ENCODE peak calls at places on chromosomes 11 and 22, in ten cellular contexts. L is dorsolateral prefrontal cortex, R is astrocyte, E is coronary artery, M is sigmoid colon, X is fibroblast of mammary gland, O is body of pancreas, B is kidney epithelial cell, F is HCT116, W is HFF-Myc. A is an unnamed sample.

GRCh38 chr11:43434893-43435292 is 76.2 kb downstream of the TTC17 start:
- DNase-seq in L (no peak), R (no peak), E (no peak), M (no peak), X (no peak), O (no peak), B (no peak), F (no peak), W (no peak), A (no peak)

GRCh38 chr11:73995731-73996130 is 13.1 kb upstream of the UCP2 start:
- DNase-seq in L (no peak), R (no peak), E (no peak), M (no peak), X (no peak), O (no peak), B (no peak), F (no peak), W (no peak), A (no peak)

GRCh38 chr11:125262825-125263218 is 98.3 kb downstream of the PKNOX2 start:
- DNase-seq in L (no peak), R (peak; percentile 32), E (no peak), M (no peak), X (no peak), O (no peak), B (no peak), F (no peak), W (no peak), A (no peak)

GRCh38 chr22:49789289-49790141 is 38.2 kb downstream of the BRD1 start:
- DNase-seq in L (no peak), R (no peak), E (no peak), M (no peak), X (peak; percentile 55), O (no peak), B (no peak), F (no peak), W (no peak), A (no peak)

GRCh38 chr11:10181811-10182210 is 112.2 kb downstream of the SBF2 start:
- DNase-seq in L (no peak), R (peak; percentile 39), E (no peak), M (no peak), X (peak; percentile 59), O (no peak), B (peak; percentile 16), F (peak; percentile 26), W (peak; percentile 21), A (peak; percentile 4)

GRCh38 chr22:22593964-22594656 is 35.0 kb upstream of the PRAME start:
- DNase-seq in L (peak; percentile 16), R (no peak), E (no peak), M (no peak), X (peak; percentile 62), O (peak; percentile 45), B (no peak), F (peak; percentile 48), W (no peak), A (peak; percentile 15)

GRCh38 chr11:27218498-27219038 is 144.4 kb downstream of the CCDC34 start:
- DNase-seq in L (no peak), R (peak; percentile 99), E (no peak), M (no peak), X (peak; percentile 96), O (no peak), B (no peak), F (no peak), W (peak; percentile 41), A (no peak)

GRCh38 chr22:19626666-19627065 is 87.6 kb upstream of the SEPTIN5 start:
- DNase-seq in L (no peak), R (no peak), E (no peak), M (peak; percentile 21), X (no peak), O (no peak), B (no peak), F (no peak), W (no peak), A (no peak)

GRCh38 chr22:36329217-36330078 is 58.3 kb downstream of the MYH9 start:
- DNase-seq in L (peak; percentile 54), R (peak; percentile 98), E (peak; percentile 97), M (no peak), X (peak; percentile 79), O (peak; percentile 81), B (peak; percentile 99), F (peak; percentile 52), W (peak; percentile 96), A (peak; percentile 94)

GRCh38 chr22:19136915-19137314 is 5.8 kb downstream of the TSSK2 start:
- DNase-seq in L (no peak), R (no peak), E (no peak), M (no peak), X (no peak), O (no peak), B (no peak), F (no peak), W (no peak), A (no peak)

GRCh38 chr11:18046116-18046777 is at the start of gene TPH1:
- DNase-seq in L (no peak), R (peak; percentile 89), E (no peak), M (no peak), X (peak; percentile 21), O (peak; percentile 63), B (peak; percentile 25), F (no peak), W (no peak), A (no peak)

GRCh38 chr11:129115652-129116585 is 76.2 kb downstream of the ARHGAP32 start:
- DNase-seq in L (no peak), R (peak; percentile 73), E (no peak), M (no peak), X (peak; percentile 36), O (no peak), B (peak; percentile 9), F (peak; percentile 23), W (no peak), A (peak; percentile 12)

GRCh38 chr11:111363985-111364384 is 15.1 kb downstream of the POU2AF1 start:
- DNase-seq in L (no peak), R (no peak), E (no peak), M (no peak), X (no peak), O (no peak), B (no peak), F (no peak), W (no peak), A (no peak)

GRCh38 chr11:111361874-111362273 is 17.2 kb downstream of the POU2AF1 start:
- DNase-seq in L (no peak), R (no peak), E (no peak), M (no peak), X (no peak), O (peak; percentile 76), B (no peak), F (no peak), W (no peak), A (no peak)

GRCh38 chr11:111364503-111364902 is 14.6 kb downstream of the POU2AF1 start:
- DNase-seq in L (no peak), R (no peak), E (no peak), M (no peak), X (no peak), O (no peak), B (no peak), F (no peak), W (no peak), A (no peak)

GRCh38 chr11:111361082-111361801 is 17.8 kb downstream of the POU2AF1 start:
- DNase-seq in L (no peak), R (no peak), E (no peak), M (no peak), X (no peak), O (no peak), B (no peak), F (no peak), W (no peak), A (no peak)

GRCh38 chr11:111362887-111363411 is 16.1 kb downstream of the POU2AF1 start:
- DNase-seq in L (no peak), R (no peak), E (no peak), M (no peak), X (no peak), O (peak; percentile 96), B (no peak), F (no peak), W (no peak), A (no peak)
- H3K4me3 ChIP-seq in L (no peak overlapping the region), R (no peak overlapping the region), E (no peak overlapping the region), M (no peak overlapping the region), X (no peak overlapping the region), O (no peak overlapping the region), B (no peak overlapping the region), F (no peak overlapping the region), W (no peak overlapping the region), A (no peak overlapping the region)

DNA sequence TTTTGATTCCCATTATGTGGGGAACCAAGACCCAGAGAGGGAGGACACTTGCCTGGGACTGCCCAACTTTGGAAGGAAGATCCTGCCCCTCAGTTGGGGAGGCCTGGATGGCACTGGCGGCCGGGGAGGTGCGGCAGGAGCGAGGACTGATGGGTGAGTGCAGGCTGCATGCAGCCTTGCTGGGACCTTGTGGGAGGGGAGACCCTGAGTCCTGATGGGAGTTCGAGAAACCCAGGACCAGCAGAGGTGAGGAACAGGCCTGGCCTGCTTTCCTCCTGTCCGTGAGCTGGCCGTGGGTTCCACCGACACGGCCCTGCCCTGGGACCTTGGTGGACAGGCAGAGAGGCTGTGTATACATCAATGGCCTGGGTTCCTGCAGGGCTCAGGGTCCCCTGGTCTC is 19.3 kb upstream of the SMIM38 start:
- DNase-seq in L (no peak), R (no peak), E (no peak), M (no peak), X (no peak), O (peak; percentile 7), B (no peak), F (no peak), W (no peak), A (no peak)
- TF ChIP-seq CTCF in L (no peak), R (no peak), E (no peak), M (no peak), X (no peak), O (no peak), B (no peak), F (no peak), W (no peak), A (no peak)

DNA sequence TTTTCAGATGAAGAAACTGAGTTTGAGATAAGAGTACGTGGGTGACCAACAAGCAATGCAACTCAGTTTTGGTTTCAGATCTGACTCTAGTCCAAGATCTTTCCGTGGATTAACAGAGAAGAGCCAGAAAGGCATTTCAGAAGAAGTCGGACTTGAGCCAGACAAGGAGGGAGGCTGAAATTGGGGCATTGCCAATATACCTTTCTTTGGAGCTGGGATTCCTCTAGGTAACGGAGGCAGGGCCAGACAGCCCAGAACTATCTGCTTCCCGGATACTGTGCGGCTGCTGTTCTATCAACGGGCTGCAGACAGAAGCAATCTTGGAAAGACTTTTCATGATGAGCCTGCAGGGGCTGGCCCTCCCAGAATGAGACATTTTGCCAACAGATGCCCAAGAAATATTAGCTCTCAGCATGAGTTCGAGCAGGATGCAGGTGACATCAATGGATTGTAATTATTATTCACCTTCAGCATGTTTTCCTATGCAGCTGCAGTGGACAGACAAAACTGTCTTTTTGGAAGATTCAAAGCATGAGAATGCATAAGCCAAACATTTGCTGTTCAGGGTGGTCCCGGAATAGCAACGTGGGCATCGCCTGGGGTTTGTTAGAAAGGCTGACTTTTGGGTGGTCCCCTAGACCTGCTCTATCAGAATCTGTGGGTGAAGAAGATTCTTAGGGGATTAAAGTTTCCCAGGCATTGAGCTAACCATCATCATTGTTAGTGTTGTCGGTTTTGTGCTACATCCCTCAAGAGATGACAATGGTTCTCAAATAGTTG is 95.7 kb downstream of the SCN3B start:
- DNase-seq in L (no peak), R (peak; percentile 15), E (no peak), M (no peak), X (no peak), O (no peak), B (no peak), F (no peak), W (no peak), A (no peak)
- H3K4me3 ChIP-seq in L (peak overlapping the region; percentile 55), R (no peak overlapping the region), E (no peak overlapping the region), M (no peak overlapping the region), X (no peak overlapping the region), O (no peak overlapping the region), B (no peak overlapping the region), F (no peak overlapping the region), W (no peak overlapping the region), A (no peak overlapping the region)

GRCh38 chr11:103987631-103988594 is 48.5 kb upstream of the DDI1 start:
- DNase-seq in L (no peak), R (peak; percentile 6), E (no peak), M (no peak), X (peak; percentile 33), O (no peak), B (no peak), F (no peak), W (no peak), A (no peak)
- TF ChIP-seq CTCF in L (no peak), R (no peak), E (no peak), M (no peak), X (peak; percentile 1), O (no peak), B (no peak), F (no peak), W (no peak), A (no peak)

A was measured in epithelial cell of proximal tubule.